ENCODE peak calls at places on chromosomes 6 and 20, in seven cellular contexts. X, J, K, I, G, T and O are unnamed samples.

GRCh38 chr6:161586866-161587265 is 313.0 kb upstream of the AGPAT4 start:
- DNase-seq in I (no peak), G (no peak), K (no peak), X (no peak), T (no peak), J (no peak), O (no peak)

GRCh38 chr6:130167655-130168054 is 55.1 kb downstream of the SAMD3 start:
- DNase-seq in T (no peak), I (no peak), G (no peak), J (no peak), X (no peak), K (no peak), O (no peak)

GRCh38 chr6:21005816-21006553 is 471.7 kb downstream of the CDKAL1 start:
- DNase-seq in T (no peak), G (no peak), I (peak; percentile 64), J (peak; percentile 40), X (no peak), K (peak; percentile 51), O (no peak)

GRCh38 chr6:43297644-43298564 is at the start of gene SLC22A7:
- DNase-seq in K (no peak), J (no peak), I (peak; percentile 60), G (no peak), T (no peak), X (no peak), O (no peak)

GRCh38 chr20:24662756-24663399 is 193.4 kb downstream of the SYNDIG1 start:
- DNase-seq in G (no peak), J (no peak), T (no peak), X (no peak), I (no peak), K (peak; percentile 71), O (no peak)

GRCh38 chr20:47330933-47331708 is 25.4 kb downstream of the ZMYND8 start:
- DNase-seq in K (no peak), J (no peak), G (peak; percentile 72), X (no peak), T (no peak), I (no peak), O (no peak)

GRCh38 chr20:48898896-48899513 is 22.5 kb upstream of the ARFGEF2 start:
- DNase-seq in X (no peak), G (no peak), T (no peak), J (no peak), K (no peak), I (no peak), O (no peak)

GRCh38 chr6:150093397-150093796 is 24.5 kb upstream of the ULBP3 start:
- DNase-seq in K (no peak), T (no peak), X (no peak), I (no peak), J (no peak), G (no peak), O (no peak)

GRCh38 chr20:63268256-63268655 is 4.4 kb upstream of the ARFGAP1 start:
- DNase-seq in J (no peak), G (no peak), K (no peak), T (no peak), I (no peak), X (no peak), O (no peak)

GRCh38 chr6:81895511-81896185 is 143.2 kb upstream of the TENT5A start:
- DNase-seq in T (no peak), K (no peak), I (peak; percentile 6), X (no peak), J (no peak), G (no peak), O (no peak)
- TF ChIP-seq TAF1 in T (no peak), K (no peak), I (no peak), X (no peak), J (no peak), G (no peak), O (no peak)

GRCh38 chr6:112234596-112234995 is 19.8 kb downstream of the LAMA4 start:
- DNase-seq in J (no peak), K (no peak), T (no peak), I (no peak), X (no peak), G (no peak), O (no peak)
- TF ChIP-seq TAF1 in J (no peak), K (no peak), T (no peak), I (no peak), X (no peak), G (no peak), O (no peak)

DNA sequence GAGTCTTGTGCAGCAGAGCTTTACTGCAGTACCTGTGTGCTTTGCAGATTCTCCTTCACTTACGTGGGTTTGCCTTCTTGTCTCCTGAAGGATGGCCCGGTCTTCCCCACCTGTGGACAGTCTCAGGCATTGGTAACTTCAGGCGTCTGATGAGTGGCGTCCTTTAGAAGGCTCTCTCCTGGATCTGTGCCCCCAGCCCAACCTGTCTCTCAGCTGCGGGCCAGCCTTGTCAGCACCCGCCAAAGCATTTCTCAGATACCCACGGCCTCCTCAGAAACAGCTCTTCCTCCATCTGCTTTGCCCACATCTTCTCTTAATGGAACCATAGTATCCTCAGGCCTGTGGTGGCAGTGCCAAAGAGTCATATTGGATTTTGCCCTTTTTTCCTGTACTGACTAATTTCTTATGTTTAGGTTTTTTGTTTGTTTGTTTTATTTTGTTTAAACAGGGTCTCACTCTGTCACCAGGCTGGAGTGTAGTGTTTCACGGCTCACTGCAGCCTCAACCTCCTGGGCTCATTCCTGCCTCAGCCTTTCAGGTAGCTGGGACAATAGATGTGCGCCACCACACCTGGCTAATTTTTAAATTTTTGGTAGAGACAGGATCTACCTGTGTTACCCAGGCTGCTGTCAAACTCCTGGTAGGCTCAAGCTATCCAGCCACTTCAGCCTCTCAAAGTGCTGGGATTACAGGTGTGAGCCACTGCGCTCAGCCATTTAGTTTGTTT is 96.6 kb downstream of the ARID1B start:
- DNase-seq in G (no peak), J (no peak), T (no peak), K (no peak), X (no peak), I (no peak), O (no peak)
- TF ChIP-seq TAF1 in G (no peak), J (no peak), T (no peak), K (no peak), X (no peak), I (no peak), O (no peak)

GRCh38 chr6:142935553-142936517 is 9.1 kb downstream of the HIVEP2 start:
- DNase-seq in I (no peak), J (no peak), G (no peak), X (no peak), K (no peak), T (no peak), O (no peak)
- TF ChIP-seq TAF1 in I (no peak), J (no peak), G (no peak), X (no peak), K (no peak), T (no peak), O (no peak)

DNA sequence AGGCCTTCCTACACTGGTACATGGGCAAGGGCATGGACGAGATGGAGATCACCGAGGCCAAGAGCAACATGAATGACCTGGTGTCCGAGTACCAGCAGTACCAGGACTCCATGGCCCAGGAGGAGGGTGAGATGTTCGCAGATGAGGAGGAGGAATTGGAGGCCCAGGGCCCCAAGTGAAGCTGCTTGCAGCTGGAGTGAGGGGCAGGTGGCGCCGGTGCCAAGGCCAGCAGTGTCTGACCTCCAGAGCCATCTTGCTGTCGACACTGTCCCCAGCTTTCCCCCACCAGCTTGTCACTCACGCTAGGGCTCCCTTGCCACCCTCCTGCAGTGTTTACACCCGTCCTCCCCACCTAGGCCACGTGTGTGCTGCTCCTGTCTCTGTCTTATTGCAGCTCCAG is 12.2 kb downstream of the GABRR2 start:
- DNase-seq in I (no peak), K (no peak), T (no peak), G (no peak), X (no peak), J (no peak), O (no peak)
- TF ChIP-seq TAF1 in I (no peak), K (no peak), T (no peak), G (no peak), X (no peak), J (no peak), O (no peak)

DNA sequence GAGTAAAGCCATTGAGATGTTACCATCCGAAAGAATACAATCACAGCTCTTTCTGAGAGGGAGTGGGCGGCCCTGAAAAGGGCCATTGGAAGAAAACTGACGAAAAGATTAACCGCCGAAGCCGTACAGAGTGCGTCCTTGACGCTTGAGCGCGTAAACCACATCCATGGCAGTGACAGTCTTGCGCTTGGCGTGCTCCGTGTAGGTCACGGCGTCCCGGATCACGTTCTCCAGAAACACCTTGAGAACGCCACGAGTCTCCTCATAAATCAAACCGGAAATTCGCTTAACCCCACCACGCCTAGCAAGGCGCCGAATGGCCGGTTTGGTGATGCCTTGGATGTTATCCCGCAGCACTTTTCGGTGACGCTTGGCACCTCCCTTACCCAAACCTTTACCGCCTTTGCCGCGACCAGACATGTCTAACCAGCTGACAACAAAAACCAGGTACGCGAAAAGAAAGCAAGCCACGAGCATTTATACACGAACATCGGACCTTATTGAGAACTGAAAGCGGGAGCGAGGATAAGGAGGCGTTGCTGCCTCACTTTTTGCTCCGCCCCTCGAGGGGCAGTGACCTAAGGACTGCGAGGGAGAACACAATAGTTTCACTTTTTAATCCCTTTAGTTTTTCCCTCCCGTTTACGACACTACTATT is 60.3 kb upstream of the HFE start:
- DNase-seq in X (peak; percentile 85), G (peak; percentile 72), I (peak; percentile 97), J (peak; percentile 100), K (peak; percentile 65), T (no peak), O (no peak)
- TF ChIP-seq TAF1 in X (peak; percentile 98), G (peak; percentile 91), I (peak; percentile 91), J (peak; percentile 79), K (peak; percentile 95), T (peak; percentile 37), O (peak; percentile 82)

DNA sequence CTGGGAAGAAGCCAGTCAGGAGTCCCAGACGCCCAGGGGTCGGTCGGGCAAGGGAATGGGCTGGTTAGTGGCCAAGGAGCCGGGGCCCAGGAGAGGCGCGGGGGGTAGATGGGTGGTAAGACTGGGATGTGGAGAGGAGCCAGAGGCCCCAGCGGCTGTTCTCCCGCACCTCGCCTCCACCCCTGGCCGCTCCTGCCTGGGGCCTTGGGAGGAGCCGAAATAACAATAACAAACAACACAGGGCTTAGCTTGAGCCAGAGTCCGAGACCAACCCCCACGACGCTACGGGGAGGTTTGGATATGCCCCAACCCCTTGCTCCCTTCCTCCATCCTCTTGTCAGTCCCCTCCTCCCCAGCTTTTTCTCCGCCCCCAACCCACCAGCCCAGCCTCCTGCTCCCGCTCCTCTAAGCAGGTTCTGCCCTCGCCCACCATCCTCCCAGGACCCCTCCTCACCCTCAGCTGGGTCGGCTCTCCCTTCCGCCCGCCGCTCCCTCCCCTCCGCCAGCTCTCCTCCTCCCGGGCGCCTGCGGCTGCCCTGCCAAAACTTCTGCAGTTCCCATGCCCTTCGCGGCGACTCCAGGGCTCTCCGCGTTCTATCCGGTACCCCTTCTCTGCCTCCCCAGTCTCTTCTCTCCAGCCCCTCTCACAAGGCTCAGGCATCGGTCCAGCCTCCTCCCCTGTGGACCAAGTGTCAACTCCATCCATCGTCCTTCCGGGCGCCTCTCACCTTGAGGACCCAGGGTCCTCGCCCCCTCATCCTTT is 1.1 kb downstream of the RNF39 start:
- DNase-seq in J (no peak), K (peak; percentile 39), I (no peak), G (no peak), X (no peak), T (no peak), O (no peak)
- TF ChIP-seq TAF1 in J (no peak), K (no peak), I (no peak), G (no peak), X (no peak), T (no peak), O (no peak)